ENCODE peak calls at places on chromosomes 5 and 9, in seven cellular contexts. J, Y, S, Q, X, Z and L are unnamed samples.

GRCh38 chr9:421896-422295 is 207.2 kb downstream of the DOCK8 start:
- DNase-seq in J (no peak), Y (no peak), S (no peak), Q (no peak), X (no peak), Z (no peak), L (no peak)

GRCh38 chr5:142385194-142385593 is 60.4 kb upstream of the SPRY4 start:
- DNase-seq in J (no peak), Y (no peak), S (no peak), Q (no peak), X (no peak), Z (no peak), L (no peak)

GRCh38 chr5:53027913-53028312 is 38.8 kb downstream of the ITGA2 start:
- DNase-seq in J (no peak), Y (no peak), S (no peak), Q (peak; percentile 68), X (no peak), Z (no peak), L (no peak)

GRCh38 chr5:107153304-107153703 is 517.4 kb downstream of the EFNA5 start:
- DNase-seq in J (no peak), Y (no peak), S (no peak), Q (no peak), X (no peak), Z (no peak), L (no peak)

GRCh38 chr5:92605591-92605990 is 975.4 kb downstream of the NR2F1-AS1 start:
- DNase-seq in J (no peak), Y (no peak), S (no peak), Q (no peak), X (no peak), Z (no peak), L (no peak)

GRCh38 chr5:181221792-181222629 is 1.1 kb upstream of the TRIM41 start:
- DNase-seq in J (no peak), Y (peak; percentile 93), S (peak; percentile 92), Q (peak; percentile 97), X (peak; percentile 97), Z (peak; percentile 94), L (no peak)

GRCh38 chr5:34698754-34699153 is 42.6 kb downstream of the RAI14 start:
- DNase-seq in J (no peak), Y (no peak), S (no peak), Q (no peak), X (no peak), Z (no peak), L (no peak)

GRCh38 chr9:127447416-127448111 is 3.6 kb downstream of the RPL12 start:
- DNase-seq in J (no peak), Y (no peak), S (no peak), Q (no peak), X (no peak), Z (no peak), L (no peak)

GRCh38 chr5:109479260-109479860 is 69.6 kb upstream of the PJA2 start:
- DNase-seq in J (no peak), Y (no peak), S (peak; percentile 27), Q (no peak), X (no peak), Z (peak; percentile 18), L (no peak)

GRCh38 chr5:66209794-66210193 is 65.7 kb downstream of the SREK1 start:
- DNase-seq in J (no peak), Y (no peak), S (no peak), Q (no peak), X (no peak), Z (no peak), L (no peak)

GRCh38 chr5:116256717-116257116 is 171.9 kb downstream of the COMMD10 start:
- DNase-seq in J (no peak), Y (no peak), S (no peak), Q (no peak), X (no peak), Z (no peak), L (no peak)
- TF ChIP-seq POLR2AphosphoS5 in J (no peak), Y (no peak), S (no peak), Q (no peak), X (no peak), Z (no peak), L (no peak)

GRCh38 chr5:147327905-147328304 is 93.1 kb downstream of the STK32A start:
- DNase-seq in J (no peak), Y (no peak), S (no peak), Q (no peak), X (no peak), Z (no peak), L (no peak)
- TF ChIP-seq POLR2AphosphoS5 in J (no peak), Y (no peak), S (no peak), Q (no peak), X (no peak), Z (no peak), L (no peak)

GRCh38 chr9:80650964-80651555 is 1038.3 kb downstream of the TLE1 start:
- DNase-seq in J (no peak), Y (no peak), S (no peak), Q (no peak), X (no peak), Z (no peak), L (no peak)
- TF ChIP-seq POLR2AphosphoS5 in J (no peak), Y (no peak), S (no peak), Q (no peak), X (no peak), Z (no peak), L (no peak)

GRCh38 chr5:30505014-30505886 is 688.2 kb upstream of the CDH6 start:
- DNase-seq in J (no peak), Y (no peak), S (no peak), Q (no peak), X (no peak), Z (peak; percentile 97), L (no peak)
- TF ChIP-seq POLR2AphosphoS5 in J (no peak), Y (no peak), S (no peak), Q (no peak), X (no peak), Z (no peak), L (no peak)

GRCh38 chr5:75054110-75054930 is 2.0 kb upstream of the GCNT4 start:
- DNase-seq in J (no peak), Y (no peak), S (peak; percentile 87), Q (peak; percentile 61), X (peak; percentile 81), Z (no peak), L (no peak)
- TF ChIP-seq POLR2AphosphoS5 in J (no peak), Y (no peak), S (no peak), Q (no peak), X (no peak), Z (no peak), L (no peak)

DNA sequence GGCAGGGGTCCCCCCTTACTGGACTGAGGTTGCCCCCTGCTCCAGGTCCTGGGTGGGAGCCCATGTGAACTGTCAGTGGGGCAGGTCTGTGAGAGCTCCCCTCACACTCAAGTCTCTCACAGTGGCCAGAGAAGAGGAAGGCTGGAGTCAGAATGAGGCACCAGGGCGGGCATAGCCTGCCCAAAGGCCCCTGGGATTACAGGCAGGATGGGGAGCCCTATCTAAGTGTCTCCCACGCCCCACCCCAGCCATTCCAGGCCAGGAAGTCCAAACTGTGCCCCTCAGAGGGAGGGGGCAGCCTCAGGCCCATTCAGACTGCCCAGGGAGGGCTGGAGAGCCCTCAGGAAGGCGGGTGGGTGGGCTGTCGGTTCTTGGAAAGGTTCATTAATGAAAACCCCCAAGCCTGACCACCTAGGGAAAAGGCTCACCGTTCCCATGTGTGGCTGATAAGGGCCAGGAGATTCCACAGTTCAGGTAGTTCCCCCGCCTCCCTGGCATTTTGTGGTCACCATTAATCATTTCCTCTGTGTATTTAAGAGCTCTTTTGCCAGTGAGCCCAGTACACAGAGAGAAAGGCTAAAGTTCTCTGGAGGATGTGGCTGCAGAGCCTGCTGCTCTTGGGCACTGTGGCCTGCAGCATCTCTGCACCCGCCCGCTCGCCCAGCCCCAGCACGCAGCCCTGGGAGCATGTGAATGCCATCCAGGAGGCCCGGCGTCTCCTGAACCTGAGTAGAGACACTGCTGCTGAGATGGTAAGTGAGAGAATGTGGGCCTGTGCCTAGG is at the start of gene CSF2:
- DNase-seq in J (no peak), Y (no peak), S (no peak), Q (no peak), X (peak; percentile 71), Z (peak; percentile 45), L (no peak)
- TF ChIP-seq POLR2AphosphoS5 in J (no peak), Y (no peak), S (no peak), Q (no peak), X (no peak), Z (no peak), L (no peak)

GRCh38 chr9:38017149-38017884 is 51.7 kb downstream of the SHB start:
- DNase-seq in J (no peak), Y (no peak), S (peak; percentile 97), Q (peak; percentile 84), X (no peak), Z (no peak), L (no peak)
- TF ChIP-seq POLR2AphosphoS5 in J (no peak), Y (no peak), S (no peak), Q (peak; percentile 19), X (no peak), Z (no peak), L (no peak)

GRCh38 chr9:70133253-70134208 is 89.9 kb downstream of the MAMDC2 start:
- DNase-seq in J (no peak), Y (no peak), S (no peak), Q (no peak), X (no peak), Z (no peak), L (no peak)
- TF ChIP-seq POLR2AphosphoS5 in J (no peak), Y (no peak), S (no peak), Q (no peak), X (no peak), Z (no peak), L (no peak)

DNA sequence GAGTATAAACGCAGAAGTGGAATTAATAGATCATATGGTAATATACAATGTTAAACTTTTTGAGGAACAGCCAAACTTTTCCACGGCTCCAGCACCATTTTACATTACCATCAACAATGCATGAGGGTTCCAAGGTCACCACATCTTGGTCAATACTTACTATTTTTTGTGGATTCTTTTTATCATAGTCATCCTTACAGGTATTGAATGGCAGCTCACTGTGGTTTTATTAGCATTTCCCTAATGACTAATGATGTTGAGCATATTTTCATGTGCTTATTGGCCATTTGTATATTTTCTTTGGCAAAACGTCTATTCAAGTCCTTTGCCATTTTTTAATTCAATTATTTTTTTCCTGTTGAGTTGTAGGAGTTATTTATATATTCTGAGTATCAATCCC is 14.1 kb upstream of the RAPGEF6 start:
- DNase-seq in J (no peak), Y (no peak), S (no peak), Q (no peak), X (no peak), Z (no peak), L (no peak)
- TF ChIP-seq POLR2AphosphoS5 in J (no peak), Y (no peak), S (no peak), Q (no peak), X (no peak), Z (no peak), L (no peak)